ENCODE peak calls at places on chromosomes 11 and 22, in nine cellular contexts. F is lower lobe of right lung, Y is cardiac muscle cell, Z is mammary epithelial cell, A is adrenal gland, H is tibial artery, K is fibroblast of pulmonary artery, U is kidney epithelial cell, S is AG10803. P is an unnamed sample.

GRCh38 chr22:20248461-20248959 is 19.6 kb downstream of the RTN4R start:
- DNase-seq in K (no peak), Y (no peak), F (no peak), S (no peak), A (no peak), U (no peak), H (no peak), Z (no peak), P (no peak)

GRCh38 chr11:4464216-4465159 is 15.4 kb downstream of the OR52K2 start:
- DNase-seq in H (no peak), Y (no peak), K (no peak), A (no peak), Z (peak), S (peak), F (no peak), U (no peak), P (no peak)

GRCh38 chr11:131750692-131751091 is 380.3 kb downstream of the NTM start:
- DNase-seq in A (no peak), F (no peak), H (no peak), Y (no peak), Z (no peak), S (no peak), K (no peak), U (no peak), P (no peak)

GRCh38 chr11:110891411-110891810 is 179.2 kb upstream of the ARHGAP20 start:
- DNase-seq in A (no peak), Z (no peak), K (peak), S (peak), U (no peak), Y (peak), F (no peak), H (no peak), P (no peak)

GRCh38 chr11:129209891-129210830 is 18.0 kb upstream of the ARHGAP32 start:
- DNase-seq in K (no peak), S (peak), U (no peak), A (no peak), H (no peak), Y (peak), F (no peak), Z (no peak), P (no peak)

GRCh38 chr22:39543095-39543494 is 10.5 kb upstream of the RPS19BP1 start:
- DNase-seq in A (no peak), U (no peak), F (no peak), S (no peak), K (peak), H (no peak), Y (peak), Z (no peak), P (no peak)

GRCh38 chr11:126115820-126116319 is 53.2 kb upstream of the CDON start:
- DNase-seq in S (peak), A (no peak), U (peak), F (peak), H (peak), Y (peak), Z (no peak), K (peak), P (no peak)

GRCh38 chr22:30873086-30873650 is 95.4 kb downstream of the MORC2 start:
- DNase-seq in S (no peak), A (no peak), H (no peak), Y (no peak), F (peak), K (no peak), U (no peak), Z (no peak), P (no peak)

GRCh38 chr11:44010789-44011251 is 37.0 kb upstream of the ACCSL start:
- DNase-seq in Z (no peak), F (no peak), Y (no peak), H (peak), S (peak), U (no peak), A (peak), K (no peak), P (no peak)

GRCh38 chr11:1157645-1158591 is at the start of gene MUC5AC:
- DNase-seq in F (no peak), U (no peak), K (no peak), S (no peak), H (no peak), A (no peak), Y (no peak), Z (no peak), P (peak)

DNA sequence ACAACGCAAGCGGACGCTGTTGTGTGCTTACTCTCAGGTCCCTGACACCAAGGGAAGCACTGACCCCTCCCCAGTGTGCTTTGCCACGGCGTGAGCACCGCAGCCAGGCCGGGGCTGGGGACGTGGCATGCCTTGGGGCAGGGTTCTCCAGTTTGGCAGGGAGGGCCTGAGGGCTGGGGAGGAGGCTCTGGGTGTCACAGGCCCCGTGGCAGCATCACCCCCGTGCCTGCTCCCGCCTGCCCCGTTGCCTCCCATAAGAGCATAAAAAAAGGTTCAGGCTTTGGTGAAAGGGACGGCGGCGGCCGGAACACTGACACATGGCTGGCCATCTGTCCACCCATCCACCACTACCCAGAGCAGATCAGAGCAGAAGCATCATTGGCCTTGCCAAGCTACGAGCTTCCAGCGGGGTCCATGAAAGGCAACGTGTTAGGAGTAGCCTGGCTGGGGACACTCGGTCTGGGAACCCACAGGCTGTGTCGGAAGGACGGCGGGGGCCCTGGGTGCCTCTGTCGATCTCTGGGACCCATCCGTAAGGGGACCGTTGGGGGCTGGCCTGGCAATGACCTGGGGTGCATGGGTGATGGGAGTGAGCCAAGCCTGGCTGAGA is 183.0 kb downstream of the IGLL1 start:
- DNase-seq in S (no peak), Z (no peak), A (no peak), U (no peak), F (peak), Y (no peak), H (peak), K (no peak), P (no peak)
- TF ChIP-seq CTCF in S (no peak), Z (no peak), A (no peak), U (no peak), F (no peak), Y (no peak), H (no peak), K (no peak), P (no peak)

GRCh38 chr22:24177045-24177444 is 4.2 kb upstream of the SUSD2 start:
- DNase-seq in K (no peak), Z (no peak), Y (no peak), F (no peak), A (no peak), U (no peak), S (no peak), H (no peak), P (no peak)

GRCh38 chr22:24179478-24180210 is 1.6 kb upstream of the SUSD2 start:
- DNase-seq in Z (no peak), K (no peak), H (no peak), A (no peak), U (no peak), Y (no peak), F (peak), S (no peak), P (no peak)

GRCh38 chr22:24177456-24177855 is 3.8 kb upstream of the SUSD2 start:
- DNase-seq in A (no peak), Y (no peak), S (no peak), K (no peak), U (no peak), H (no peak), Z (no peak), F (no peak), P (no peak)

GRCh38 chr22:24178021-24178431 is 3.3 kb upstream of the SUSD2 start:
- DNase-seq in K (no peak), U (no peak), A (no peak), Y (no peak), Z (no peak), F (no peak), H (no peak), S (no peak), P (no peak)

DNA sequence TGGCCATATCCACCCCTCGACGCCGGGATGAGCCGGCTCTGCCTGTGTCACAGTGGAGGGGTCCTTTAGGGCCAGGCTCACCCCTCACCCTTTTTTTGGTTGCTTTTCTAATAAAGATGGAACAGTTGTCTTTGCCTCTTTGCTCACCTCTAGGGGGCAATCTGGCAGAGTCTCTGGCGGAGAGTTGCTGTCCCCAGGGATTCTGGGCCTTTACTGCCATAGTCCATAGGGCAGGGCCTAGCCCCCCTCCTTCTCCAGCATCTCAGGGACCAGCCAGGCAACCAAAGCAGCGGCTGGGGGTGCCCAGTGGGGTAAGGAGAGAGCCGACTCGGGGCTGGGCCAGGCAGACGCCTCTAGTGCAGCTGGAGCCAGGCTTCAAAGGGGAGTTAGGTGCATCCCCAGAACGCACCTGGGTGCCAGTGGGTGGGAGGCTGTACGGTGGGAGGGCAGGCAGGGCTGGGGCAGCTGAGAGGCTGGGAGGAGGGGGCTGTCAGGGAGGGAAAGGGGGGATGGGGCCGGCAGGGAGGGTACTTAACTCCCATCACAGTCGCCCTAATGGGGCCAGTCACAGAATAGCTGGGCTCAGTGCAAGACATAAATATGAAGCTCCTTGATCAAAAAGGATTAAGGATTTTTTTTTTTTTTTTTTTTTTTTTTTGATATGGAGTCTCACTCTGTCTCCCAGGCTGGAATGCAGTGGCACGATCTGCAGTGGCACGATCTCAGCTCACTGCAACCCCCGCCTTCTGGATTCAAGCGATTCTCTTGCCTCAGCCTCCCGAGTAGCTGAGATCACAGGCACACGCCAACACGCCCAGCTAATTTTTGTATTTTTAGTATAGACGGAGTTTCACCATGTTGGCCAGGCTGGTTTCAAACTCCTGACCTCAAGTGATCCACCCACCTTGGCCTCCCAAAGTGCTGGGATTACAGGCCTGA is 2.5 kb upstream of the SUSD2 start:
- DNase-seq in S (no peak), Y (no peak), Z (no peak), K (peak), U (no peak), F (no peak), A (no peak), H (no peak), P (no peak)
- TF ChIP-seq CTCF in S (peak), Y (peak), Z (no peak), K (peak), U (peak), F (peak), A (no peak), H (no peak), P (no peak)

GRCh38 chr11:10564692-10565318 is 3.7 kb downstream of the LYVE1 start:
- DNase-seq in S (peak), A (peak), Z (no peak), U (no peak), H (no peak), Y (peak), K (peak), F (no peak), P (no peak)
- TF ChIP-seq CTCF in S (peak), A (peak), Z (peak), U (peak), H (peak), Y (peak), K (peak), F (peak), P (peak)

GRCh38 chr11:30852091-30852490 is 265.9 kb upstream of the MPPED2 start:
- DNase-seq in H (no peak), Z (no peak), F (no peak), K (no peak), Y (no peak), S (no peak), A (no peak), U (no peak), P (no peak)

GRCh38 chr11:30853470-30853869 is 267.3 kb upstream of the MPPED2 start:
- DNase-seq in Y (no peak), K (no peak), U (no peak), A (no peak), F (no peak), Z (no peak), S (no peak), H (no peak), P (no peak)

GRCh38 chr11:30859709-30860108 is 273.6 kb upstream of the MPPED2 start:
- DNase-seq in Y (no peak), A (no peak), S (peak), K (no peak), Z (no peak), F (no peak), U (no peak), H (no peak), P (no peak)

GRCh38 chr11:30852645-30853044 is 266.5 kb upstream of the MPPED2 start:
- DNase-seq in U (no peak), K (no peak), F (no peak), Z (no peak), A (no peak), Y (no peak), H (no peak), S (no peak), P (no peak)

GRCh38 chr11:30855383-30856006 is 269.3 kb upstream of the MPPED2 start:
- DNase-seq in F (no peak), A (no peak), U (no peak), K (peak), Y (peak), H (no peak), Z (no peak), S (peak), P (no peak)
- TF ChIP-seq CTCF in F (peak), A (peak), U (peak), K (peak), Y (no peak), H (peak), Z (peak), S (peak), P (no peak)

DNA sequence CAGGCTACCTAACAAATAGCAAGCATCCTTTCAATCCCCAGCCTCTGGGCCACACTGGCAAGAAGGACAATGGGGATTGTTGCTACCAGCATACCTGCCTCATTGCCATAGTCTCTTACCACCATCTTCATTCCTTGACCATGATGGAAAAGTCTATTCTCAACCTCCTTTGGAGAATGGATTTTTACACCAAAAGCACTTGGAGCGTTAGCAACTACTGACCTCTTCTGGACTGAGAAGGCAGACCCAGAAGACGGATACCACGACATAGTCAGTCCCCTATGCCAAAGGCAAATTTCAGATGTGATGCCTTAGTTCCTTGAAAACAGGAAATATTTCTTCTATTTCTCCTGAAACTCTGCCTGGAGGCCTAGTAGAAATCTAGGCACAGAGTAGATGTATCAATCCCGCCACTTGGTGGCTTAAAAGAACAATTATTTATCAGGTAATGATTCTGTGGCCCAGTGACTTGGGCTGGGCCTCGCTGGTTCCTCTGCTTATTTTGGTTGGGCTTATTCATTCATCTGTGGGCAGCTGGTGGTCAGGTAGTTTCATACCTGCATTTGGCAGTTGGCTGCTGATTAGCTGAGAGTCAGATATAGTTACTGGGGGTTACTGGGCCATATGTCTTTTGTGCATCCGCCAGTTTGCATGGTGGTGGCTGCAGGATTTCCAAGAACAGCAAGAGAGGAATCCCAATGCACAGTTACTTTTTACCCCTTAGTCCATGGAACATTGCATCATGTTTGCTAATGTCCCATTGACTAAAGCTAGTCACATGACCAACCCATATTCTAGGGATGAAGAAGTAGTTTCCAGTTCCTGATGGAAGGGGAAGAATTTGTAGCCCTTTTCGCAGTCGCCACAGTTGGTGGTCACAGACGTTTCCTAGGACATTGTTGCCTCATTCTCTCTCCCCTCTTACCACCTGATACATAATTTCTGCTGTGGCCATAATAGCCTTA is 75.2 kb downstream of the DHCR7 start:
- DNase-seq in S (peak), U (no peak), Z (peak), Y (peak), F (no peak), K (peak), H (no peak), A (no peak), P (no peak)
- TF ChIP-seq CTCF in S (peak), U (peak), Z (peak), Y (peak), F (no peak), K (peak), H (no peak), A (no peak), P (no peak)

GRCh38 chr11:117642396-117642795 is 154.6 kb downstream of the DSCAML1 start:
- DNase-seq in H (no peak), Z (no peak), Y (no peak), K (no peak), F (no peak), A (no peak), S (no peak), U (no peak), P (no peak)
- TF ChIP-seq CTCF in H (no peak), Z (no peak), Y (no peak), K (no peak), F (no peak), A (no peak), S (no peak), U (no peak), P (no peak)

GRCh38 chr22:25698986-25699385 is 43.0 kb upstream of the MYO18B start:
- DNase-seq in H (no peak), A (no peak), Y (no peak), K (no peak), Z (no peak), S (no peak), F (no peak), U (no peak), P (no peak)

GRCh38 chr22:25696763-25697710 is 45.0 kb upstream of the MYO18B start:
- DNase-seq in K (peak), Y (peak), S (peak), Z (no peak), F (no peak), U (no peak), A (no peak), H (no peak), P (no peak)

GRCh38 chr22:25700996-25701815 is 40.8 kb upstream of the MYO18B start:
- DNase-seq in F (no peak), U (no peak), Z (no peak), S (peak), K (no peak), H (no peak), Y (peak), A (no peak), P (no peak)

GRCh38 chr22:25697978-25698377 is 44.0 kb upstream of the MYO18B start:
- DNase-seq in A (no peak), Y (no peak), H (no peak), S (no peak), U (no peak), K (no peak), F (no peak), Z (no peak), P (no peak)

DNA sequence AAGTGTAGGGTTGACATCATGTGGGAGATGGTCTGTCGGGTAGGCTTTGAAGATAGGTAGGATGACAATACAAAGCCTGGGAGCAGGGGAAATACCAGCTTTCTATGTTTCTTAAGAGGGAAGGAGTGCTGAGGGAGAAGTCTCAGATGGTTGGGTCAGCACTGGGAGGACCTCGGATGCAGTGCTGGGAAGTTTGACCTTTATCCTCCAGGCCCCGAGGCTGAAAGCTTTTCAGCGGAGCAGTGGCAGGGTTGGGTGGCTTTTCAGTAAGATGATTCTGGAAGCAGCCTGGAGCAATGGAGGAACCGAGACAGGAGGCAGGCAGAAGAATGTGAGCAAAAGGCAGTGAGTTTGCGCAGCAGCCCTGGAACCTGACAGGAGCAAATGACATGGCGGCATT is 43.5 kb upstream of the MYO18B start:
- DNase-seq in Y (no peak), S (no peak), H (no peak), F (no peak), A (no peak), K (no peak), Z (no peak), U (no peak), P (no peak)
- TF ChIP-seq CTCF in Y (no peak), S (no peak), H (no peak), F (no peak), A (no peak), K (no peak), Z (no peak), U (no peak), P (no peak)